ENCODE peak calls at places on chromosomes 11 and 22, in four cellular contexts. F is A549, T is K562, X is HepG2. Q is an unnamed sample.

GRCh38 chr11:115672999-115673411 is 168.8 kb upstream of the CADM1 start:
- DNase-seq in F (no peak), X (no peak), T (no peak), Q (no peak)

GRCh38 chr22:49901457-49901856 is 16.8 kb downstream of the ALG12 start:
- DNase-seq in F (no peak), X (no peak), T (no peak), Q (no peak)

GRCh38 chr11:69372589-69373250 is 78.8 kb downstream of the MYEOV start:
- DNase-seq in X (no peak), T (no peak), F (no peak), Q (no peak)

GRCh38 chr22:30801695-30802094 is 107.0 kb downstream of the OSBP2 start:
- DNase-seq in F (no peak), T (no peak), X (no peak), Q (no peak)

GRCh38 chr22:49301398-49302149 is 526.1 kb downstream of the BRD1 start:
- DNase-seq in X (no peak), T (no peak), F (no peak), Q (no peak)

GRCh38 chr11:71574418-71574817 is 8.3 kb downstream of the KRTAP5-11 start:
- DNase-seq in X (no peak), F (no peak), T (no peak), Q (no peak)

GRCh38 chr22:41000941-41001721 is 50.0 kb downstream of the RBX1 start:
- DNase-seq in T (no peak), F (no peak), X (no peak), Q (no peak)

GRCh38 chr11:2135648-2136201 is 3.5 kb downstream of the IGF2 start:
- DNase-seq in T (no peak), X (no peak), F (no peak), Q (no peak)

GRCh38 chr22:31106651-31107205 is 640 bp downstream of the SELENOM start:
- DNase-seq in T (no peak), F (no peak), X (no peak), Q (no peak)

GRCh38 chr11:116294630-116295029 is 478.2 kb downstream of the BUD13 start:
- DNase-seq in T (no peak), X (peak), F (no peak), Q (no peak)

GRCh38 chr22:26550498-26551033 is 38.3 kb upstream of the TFIP11 start:
- DNase-seq in X (peak), F (no peak), T (no peak), Q (no peak)

GRCh38 chr22:44088976-44089570 is 65.0 kb downstream of the PARVB start:
- DNase-seq in X (no peak), T (no peak), F (no peak), Q (no peak)

GRCh38 chr11:42205518-42205917 is 746.1 kb upstream of the LRRC4C start:
- DNase-seq in T (no peak), X (peak), F (no peak), Q (no peak)

DNA sequence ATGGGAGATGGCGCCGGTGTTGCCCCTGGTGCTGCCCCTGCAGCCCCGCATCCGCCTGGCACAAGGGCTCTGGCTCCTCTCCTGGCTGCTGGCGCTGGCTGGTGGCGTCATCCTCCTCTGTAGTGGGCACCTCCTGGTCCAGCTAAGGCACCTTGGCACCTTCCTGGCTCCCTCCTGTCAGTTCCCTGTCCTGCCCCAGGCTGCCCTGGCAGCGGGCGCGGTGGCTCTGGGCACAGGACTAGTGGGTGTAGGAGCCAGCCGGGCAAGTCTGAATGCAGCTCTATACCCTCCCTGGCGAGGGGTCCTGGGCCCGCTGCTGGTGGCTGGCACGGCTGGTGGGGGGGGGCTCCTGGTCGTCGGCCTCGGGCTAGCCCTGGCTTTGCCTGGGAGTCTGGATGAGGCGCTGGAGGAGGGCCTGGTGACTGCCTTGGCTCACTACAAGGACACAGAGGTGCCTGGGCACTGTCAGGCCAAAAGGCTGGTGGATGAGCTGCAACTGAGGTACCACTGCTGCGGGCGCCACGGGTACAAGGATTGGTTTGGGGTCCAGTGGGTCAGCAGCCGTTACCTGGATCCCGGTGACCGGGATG is 313 bp downstream of the ROM1 start:
- DNase-seq in X (no peak), T (no peak), F (no peak), Q (no peak)
- TF ChIP-seq HMGXB4 in X (no peak), T (no peak), F (no peak), Q (no peak)

GRCh38 chr22:47996446-47996857 is 1234.0 kb downstream of the TBC1D22A start:
- DNase-seq in X (no peak), T (no peak), F (no peak), Q (no peak)
- TF ChIP-seq ESRRA in X (no peak), T (no peak), F (no peak), Q (no peak)

DNA sequence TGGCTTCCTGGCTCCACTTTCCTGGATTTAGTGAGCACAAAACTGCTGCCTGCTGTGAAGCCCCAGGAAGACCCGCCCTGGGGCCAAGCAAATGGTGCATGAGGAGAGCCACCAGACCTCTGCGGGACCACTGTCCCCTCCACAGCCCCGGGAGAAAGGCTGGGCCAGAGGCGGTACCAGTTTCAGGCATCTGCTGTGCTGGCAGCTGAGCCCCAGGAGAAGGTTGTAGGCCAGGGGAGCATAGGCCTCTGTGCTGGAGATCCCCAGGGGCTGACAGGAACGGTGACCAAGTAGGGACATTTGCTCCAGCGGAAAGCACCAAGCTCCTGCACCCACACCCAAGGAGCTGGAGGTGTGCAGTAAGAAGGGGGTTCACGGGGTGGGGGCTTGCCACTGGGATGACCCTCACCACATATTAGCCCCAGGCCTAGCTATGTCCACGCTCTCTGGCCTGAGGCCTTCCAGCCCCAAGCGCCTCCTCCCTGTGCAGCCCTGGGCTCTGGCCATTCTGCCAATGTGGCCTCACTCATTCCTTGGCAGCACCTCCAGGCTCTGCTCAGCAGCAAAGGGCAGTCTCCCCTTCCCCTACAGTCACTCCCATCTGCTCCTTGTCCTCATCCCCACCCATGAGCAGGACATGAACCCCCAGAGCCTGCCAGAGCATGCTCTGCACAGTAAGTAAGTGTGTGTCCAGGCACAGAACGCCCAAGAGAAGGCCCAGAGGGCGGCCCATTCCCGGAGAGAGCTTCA is 24.0 kb upstream of the COMT start:
- DNase-seq in F (no peak), X (no peak), T (no peak), Q (no peak)
- TF ChIP-seq HMGXB4 in F (no peak), X (no peak), T (no peak), Q (no peak)

DNA sequence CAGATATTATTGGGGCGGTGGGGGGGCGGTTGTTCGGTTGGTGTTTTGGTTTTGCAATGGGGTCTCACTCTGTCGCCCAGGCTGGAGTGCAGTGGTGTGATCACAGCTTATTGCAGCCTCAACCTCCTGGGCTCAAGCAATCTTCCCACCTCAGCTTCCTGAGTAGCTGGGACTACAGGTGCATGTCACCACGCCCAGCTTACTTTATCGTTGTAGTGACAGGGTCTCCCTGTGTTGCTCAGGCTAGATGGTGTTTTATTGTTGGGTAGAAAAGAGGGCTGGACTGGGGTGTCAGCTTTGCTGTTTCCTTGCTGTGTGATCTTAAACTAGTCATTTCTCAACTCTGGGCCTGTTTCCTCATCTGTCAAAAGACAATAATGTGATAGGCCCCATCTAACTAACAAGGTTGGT is 17.5 kb upstream of the MYH9 start:
- DNase-seq in X (no peak), F (no peak), T (no peak), Q (no peak)
- TF ChIP-seq ESRRA in X (no peak), F (no peak), T (no peak), Q (no peak)

DNA sequence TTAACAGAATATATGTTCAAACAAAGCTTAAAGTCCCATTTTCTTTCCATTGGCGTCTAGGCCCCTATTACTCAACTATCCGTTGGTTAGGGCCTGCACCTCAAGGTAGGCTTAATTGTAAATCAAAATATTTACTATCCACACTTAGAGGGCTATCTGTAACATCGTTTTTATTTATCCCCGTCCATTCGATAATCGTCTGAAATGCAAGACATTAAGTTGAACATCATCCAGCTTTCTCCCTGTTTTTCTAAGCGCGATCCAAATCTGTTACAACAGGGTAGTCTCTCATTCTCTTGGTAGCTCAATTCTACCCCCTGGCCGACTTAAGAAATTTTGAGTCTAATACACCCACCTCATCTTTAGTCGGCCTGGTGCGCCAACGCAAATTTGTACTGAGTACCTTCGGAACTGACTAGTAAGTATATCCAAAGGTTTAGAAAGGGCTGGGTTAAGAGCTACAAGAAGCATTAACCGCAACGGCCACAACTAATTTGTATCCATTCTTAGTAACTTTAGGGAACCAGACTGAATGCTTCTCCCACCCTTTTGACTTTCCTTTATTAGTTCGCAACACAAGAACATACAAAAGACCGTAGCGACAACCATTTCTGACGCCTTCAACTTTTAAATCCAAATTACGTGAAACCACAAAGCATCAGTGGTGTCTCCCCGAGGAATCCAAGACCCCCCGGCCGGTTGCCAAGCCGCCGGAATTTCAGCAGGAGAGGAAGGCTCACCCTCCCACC is 1.1 kb upstream of the ZNF143 start:
- DNase-seq in T (no peak), F (peak), X (peak), Q (no peak)
- TF ChIP-seq HMGXB4 in T (no peak), F (no peak), X (no peak), Q (no peak)

DNA sequence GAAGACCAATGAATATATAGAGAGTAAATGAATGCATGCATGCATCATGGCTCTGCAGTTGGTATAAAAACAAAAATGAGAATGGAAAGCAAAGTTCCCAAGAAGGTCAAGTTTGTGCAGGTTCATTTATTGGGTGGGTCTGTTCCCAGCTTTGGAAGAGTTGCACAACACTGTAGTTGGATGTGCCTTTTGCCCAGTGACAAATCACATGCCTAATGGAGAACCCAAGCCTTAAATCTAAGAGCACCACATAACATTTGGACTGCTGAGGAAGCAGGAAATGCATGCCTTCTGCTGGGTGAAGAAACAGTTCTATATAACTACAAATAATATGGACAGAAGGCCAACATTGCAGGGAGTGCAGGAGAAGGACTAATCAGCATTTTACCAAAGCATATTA is 30.6 kb downstream of the PRCP start:
- DNase-seq in T (no peak), X (no peak), F (no peak), Q (no peak)
- TF ChIP-seq ESRRA in T (no peak), X (no peak), F (no peak), Q (no peak)

GRCh38 chr11:109018639-109019038 is 353.8 kb downstream of the DDX10 start:
- DNase-seq in T (no peak), F (no peak), X (no peak), Q (no peak)
- TF ChIP-seq HMGXB4 in T (no peak), F (no peak), X (no peak), Q (no peak)

DNA sequence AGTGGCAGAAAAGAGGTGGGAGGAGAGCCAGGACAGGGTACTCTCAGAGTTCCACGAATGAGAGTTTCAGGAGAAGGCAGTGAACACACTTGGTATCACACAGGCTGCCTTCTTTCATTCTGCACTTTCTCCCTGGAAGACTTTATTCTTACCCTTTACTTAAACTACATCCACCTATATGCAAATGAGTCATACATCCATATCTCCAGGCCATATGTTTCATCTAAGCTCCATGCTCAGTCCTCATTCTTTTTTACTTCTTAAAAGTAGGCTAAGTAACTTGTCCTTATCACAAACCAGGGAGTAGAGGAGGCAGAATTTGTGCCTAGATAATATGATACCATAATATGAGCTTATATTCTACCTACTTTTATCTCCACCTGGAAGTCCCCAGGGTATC is 6.2 kb upstream of the HYLS1 start:
- DNase-seq in F (no peak), T (no peak), X (no peak), Q (no peak)
- TF ChIP-seq ESRRA in F (no peak), T (no peak), X (no peak), Q (no peak)

GRCh38 chr11:30818721-30819120 is 232.6 kb upstream of the MPPED2 start:
- DNase-seq in T (no peak), F (no peak), X (no peak), Q (no peak)
- TF ChIP-seq HMGXB4 in T (no peak), F (no peak), X (no peak), Q (no peak)

Q was measured in WTC11.